ENCODE peak calls at places on chromosomes 7 and 10, in nine cellular contexts. P is A673, K is right lobe of liver, W is iPS DF 6.9, R is BE2C, M is GM06990, Q is psoas muscle, Y is cardiac muscle cell, J is ovary. A is an unnamed sample.

GRCh38 chr10:113644185-113645120 is 19.4 kb downstream of the NRAP start:
- DNase-seq in P (peak; percentile 13), K (no peak), W (no peak), R (no peak), M (no peak), Q (no peak), Y (no peak), J (no peak), A (no peak)

GRCh38 chr10:58851606-58852005 is 324.8 kb upstream of the PHYHIPL start:
- DNase-seq in P (no peak), K (no peak), W (no peak), R (no peak), M (no peak), Q (no peak), Y (no peak), J (no peak), A (no peak)

GRCh38 chr10:61262486-61263261 is 190.5 kb downstream of the TMEM26 start:
- DNase-seq in P (peak; percentile 15), K (no peak), W (no peak), R (no peak), M (no peak), Q (no peak), Y (no peak), J (no peak), A (no peak)

GRCh38 chr10:60978287-60979115 is 34.5 kb upstream of the RHOBTB1 start:
- DNase-seq in P (peak; percentile 49), K (no peak), W (no peak), R (no peak), M (no peak), Q (no peak), Y (no peak), J (no peak), A (no peak)

GRCh38 chr10:118412132-118412531 is 70.0 kb upstream of the FAM204A start:
- DNase-seq in P (no peak), K (no peak), W (no peak), R (no peak), M (no peak), Q (no peak), Y (no peak), J (no peak), A (no peak)

GRCh38 chr7:150413640-150414081 is 34.5 kb downstream of the ZNF775 start:
- DNase-seq in P (no peak), K (no peak), W (no peak), R (no peak), M (no peak), Q (peak; percentile 38), Y (no peak), J (no peak), A (no peak)

GRCh38 chr10:24938076-24938475 is 14.3 kb downstream of the PRTFDC1 start:
- DNase-seq in P (no peak), K (no peak), W (no peak), R (no peak), M (no peak), Q (no peak), Y (no peak), J (no peak), A (no peak)

GRCh38 chr10:109205929-109206585 is 717.3 kb downstream of the XPNPEP1 start:
- DNase-seq in P (peak; percentile 82), K (no peak), W (no peak), R (no peak), M (peak; percentile 1), Q (no peak), Y (no peak), J (no peak), A (no peak)

GRCh38 chr7:71145906-71146901 is 14.3 kb downstream of the GALNT17 start:
- DNase-seq in P (no peak), K (no peak), W (no peak), R (no peak), M (no peak), Q (no peak), Y (no peak), J (no peak), A (peak; percentile 22)

GRCh38 chr10:1281402-1281782 is 225.2 kb downstream of the WDR37 start:
- DNase-seq in P (no peak), K (no peak), W (no peak), R (no peak), M (no peak), Q (no peak), Y (no peak), J (no peak), A (no peak)

GRCh38 chr7:142598297-142598696 is 151.0 kb upstream of the PRSS1 start:
- DNase-seq in P (no peak), K (no peak), W (no peak), R (no peak), M (no peak), Q (no peak), Y (no peak), J (no peak), A (no peak)

GRCh38 chr10:133100706-133101463 is 13.2 kb downstream of the ADGRA1 start:
- DNase-seq in P (no peak), K (no peak), W (peak; percentile 89), R (peak; percentile 27), M (no peak), Q (no peak), Y (peak; percentile 55), J (no peak), A (peak; percentile 98)

GRCh38 chr7:18667466-18667865 is 171.9 kb downstream of the HDAC9 start:
- DNase-seq in P (peak; percentile 96), K (no peak), W (no peak), R (no peak), M (no peak), Q (no peak), Y (no peak), J (no peak), A (peak; percentile 38)

GRCh38 chr10:24722676-24723385 is 856 bp downstream of the ARHGAP21 start:
- DNase-seq in P (peak; percentile 77), K (peak; percentile 65), W (no peak), R (peak; percentile 65), M (peak; percentile 74), Q (peak; percentile 80), Y (peak; percentile 85), J (peak; percentile 58), A (peak; percentile 67)

GRCh38 chr10:130745251-130745650 is 566.3 kb downstream of the TCERG1L start:
- DNase-seq in P (no peak), K (no peak), W (no peak), R (no peak), M (no peak), Q (peak; percentile 19), Y (no peak), J (no peak), A (no peak)

GRCh38 chr10:80471715-80472233 is 17.7 kb downstream of the TSPAN14 start:
- DNase-seq in P (no peak), K (no peak), W (no peak), R (no peak), M (peak; percentile 73), Q (no peak), Y (no peak), J (no peak), A (no peak)

GRCh38 chr10:103793429-103793828 is 61.9 kb downstream of the SH3PXD2A start:
- DNase-seq in P (no peak), K (no peak), W (no peak), R (no peak), M (no peak), Q (peak; percentile 25), Y (no peak), J (no peak), A (no peak)
- H3K36me3 ChIP-seq in P (no peaks in the 10 kb centered on the region), K (no peaks in the 10 kb centered on the region), W (no peaks in the 10 kb centered on the region), R (no peaks in the 10 kb centered on the region), M (no peaks in the 10 kb centered on the region), Q (no peaks in the 10 kb centered on the region), Y (no peaks in the 10 kb centered on the region), J (no peaks in the 10 kb centered on the region), A (no peaks in the 10 kb centered on the region)

GRCh38 chr7:4785371-4785770 is 9.9 kb downstream of the AP5Z1 start:
- DNase-seq in P (no peak), K (no peak), W (no peak), R (no peak), M (no peak), Q (no peak), Y (no peak), J (no peak), A (no peak)
- H3K36me3 ChIP-seq in P (peaks cover 12% of the 10 kb centered on the region), K (peaks cover 13% of the 10 kb centered on the region), W (peaks cover 42% of the 10 kb centered on the region), R (peaks cover 22% of the 10 kb centered on the region), M (peaks cover 55% of the 10 kb centered on the region), Q (peaks cover 99% of the 10 kb centered on the region), Y (peaks cover 12% of the 10 kb centered on the region), J (no peaks in the 10 kb centered on the region), A (no peaks in the 10 kb centered on the region)

DNA sequence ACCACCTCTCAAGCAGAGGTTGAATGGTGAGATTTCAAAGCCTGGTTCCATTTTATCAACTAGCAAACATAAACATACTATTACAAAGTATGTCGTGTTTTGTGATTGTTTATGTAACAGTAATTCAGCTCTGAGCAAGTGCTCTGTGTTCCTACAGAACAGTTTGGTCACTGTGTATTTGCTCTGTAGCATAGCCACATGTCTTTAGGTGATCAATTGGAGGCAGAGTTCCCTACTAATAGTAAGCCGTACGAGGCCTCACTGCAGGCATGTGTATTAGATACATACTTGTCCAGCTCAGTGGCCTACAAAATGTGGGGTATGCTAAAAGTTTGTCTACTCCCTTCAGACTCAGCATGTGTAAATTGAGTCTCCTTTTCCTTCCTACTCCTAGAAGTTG is 53.0 kb downstream of the C1GALT1 start:
- DNase-seq in P (no peak), K (no peak), W (no peak), R (no peak), M (no peak), Q (no peak), Y (no peak), J (no peak), A (no peak)
- H3K36me3 ChIP-seq in P (no peaks in the 10 kb centered on the region), K (no peaks in the 10 kb centered on the region), W (peaks cover 3% of the 10 kb centered on the region), R (no peaks in the 10 kb centered on the region), M (peaks cover 2% of the 10 kb centered on the region), Q (peaks cover 49% of the 10 kb centered on the region), Y (peaks cover 10% of the 10 kb centered on the region), J (no peaks in the 10 kb centered on the region), A (peaks cover 9% of the 10 kb centered on the region)

GRCh38 chr10:122225324-122225723 is 45.8 kb upstream of the BTBD16 start:
- DNase-seq in P (no peak), K (no peak), W (no peak), R (no peak), M (no peak), Q (no peak), Y (no peak), J (no peak), A (no peak)

GRCh38 chr10:122220736-122221135 is 50.4 kb upstream of the BTBD16 start:
- DNase-seq in P (no peak), K (no peak), W (no peak), R (no peak), M (no peak), Q (no peak), Y (no peak), J (no peak), A (no peak)

GRCh38 chr10:122221958-122222357 is 49.1 kb upstream of the BTBD16 start:
- DNase-seq in P (no peak), K (no peak), W (no peak), R (no peak), M (no peak), Q (no peak), Y (no peak), J (no peak), A (no peak)

GRCh38 chr10:122222638-122223037 is 48.5 kb upstream of the BTBD16 start:
- DNase-seq in P (no peak), K (no peak), W (no peak), R (no peak), M (no peak), Q (no peak), Y (no peak), J (no peak), A (no peak)

DNA sequence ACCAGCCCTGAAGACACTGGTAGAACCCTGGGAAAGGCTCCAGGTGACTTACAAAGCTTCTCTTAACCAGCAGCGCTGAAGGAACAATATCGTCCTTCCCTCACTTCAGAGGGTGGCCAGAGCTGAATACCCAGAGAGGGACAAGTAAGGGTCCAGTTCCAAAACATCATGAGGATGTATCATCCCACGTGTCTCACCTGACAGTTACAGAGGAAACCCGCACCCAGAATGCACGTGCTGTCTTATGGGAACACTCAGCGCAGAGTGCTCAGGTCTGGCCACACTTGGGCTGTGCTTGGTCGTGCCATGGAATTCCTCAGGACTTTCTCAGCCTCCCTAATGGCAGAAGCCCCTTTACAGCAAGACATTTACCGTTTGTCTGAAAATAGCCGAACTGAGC is 46.9 kb upstream of the BTBD16 start:
- DNase-seq in P (no peak), K (no peak), W (no peak), R (no peak), M (no peak), Q (no peak), Y (no peak), J (no peak), A (no peak)
- H3K36me3 ChIP-seq in P (no peaks in the 10 kb centered on the region), K (peaks cover 4% of the 10 kb centered on the region), W (peaks cover 38% of the 10 kb centered on the region), R (peaks cover 11% of the 10 kb centered on the region), M (no peaks in the 10 kb centered on the region), Q (peaks cover 95% of the 10 kb centered on the region), Y (peaks cover 46% of the 10 kb centered on the region), J (no peaks in the 10 kb centered on the region), A (peaks cover 31% of the 10 kb centered on the region)